ENCODE peak calls at places on chromosomes 2 and 18, in eight cellular contexts. One of them, this sample, is unnamed.

GRCh38 chr2:232549655-232550350 is 554 bp downstream of the TIGD1 start:
- DNase-seq in OCI-LY7: no peak
- DNase-seq in fibroblast of mammary gland: peak
- DNase-seq in uterus: no peak
- DNase-seq in cardiac muscle cell: no peak
- DNase-seq in right lobe of liver: no peak
- DNase-seq in BJ: no peak
- DNase-seq in stomach: no peak
- DNase-seq in this sample: no peak

GRCh38 chr18:3873698-3874495 is 423.9 kb downstream of the TGIF1 start:
- DNase-seq in right lobe of liver: no peak
- DNase-seq in fibroblast of mammary gland: peak
- DNase-seq in cardiac muscle cell: no peak
- DNase-seq in stomach: no peak
- DNase-seq in uterus: no peak
- DNase-seq in BJ: no peak
- DNase-seq in OCI-LY7: no peak
- DNase-seq in this sample: no peak

GRCh38 chr18:68991281-68991680 is 193.4 kb downstream of the CCDC102B start:
- DNase-seq in OCI-LY7: no peak
- DNase-seq in fibroblast of mammary gland: peak
- DNase-seq in BJ: peak
- DNase-seq in right lobe of liver: no peak
- DNase-seq in stomach: no peak
- DNase-seq in uterus: no peak
- DNase-seq in cardiac muscle cell: peak
- DNase-seq in this sample: no peak

GRCh38 chr2:113233593-113234550 is 44.8 kb downstream of the PAX8 start:
- DNase-seq in stomach: peak
- DNase-seq in BJ: no peak
- DNase-seq in right lobe of liver: no peak
- DNase-seq in OCI-LY7: peak
- DNase-seq in fibroblast of mammary gland: peak
- DNase-seq in cardiac muscle cell: no peak
- DNase-seq in uterus: no peak
- DNase-seq in this sample: no peak

GRCh38 chr2:35228584-35228983 is 1127.0 kb upstream of the CRIM1 start:
- DNase-seq in BJ: no peak
- DNase-seq in cardiac muscle cell: no peak
- DNase-seq in OCI-LY7: no peak
- DNase-seq in fibroblast of mammary gland: no peak
- DNase-seq in stomach: no peak
- DNase-seq in uterus: no peak
- DNase-seq in right lobe of liver: no peak
- DNase-seq in this sample: no peak

GRCh38 chr2:119011162-119011909 is 69.3 kb downstream of the MARCO start:
- DNase-seq in fibroblast of mammary gland: peak
- DNase-seq in uterus: no peak
- DNase-seq in right lobe of liver: peak
- DNase-seq in BJ: no peak
- DNase-seq in cardiac muscle cell: peak
- DNase-seq in stomach: peak
- DNase-seq in OCI-LY7: no peak
- DNase-seq in this sample: peak

GRCh38 chr2:200397785-200398184 is 91.3 kb downstream of the SPATS2L start:
- DNase-seq in OCI-LY7: no peak
- DNase-seq in fibroblast of mammary gland: peak
- DNase-seq in stomach: no peak
- DNase-seq in cardiac muscle cell: no peak
- DNase-seq in BJ: no peak
- DNase-seq in right lobe of liver: no peak
- DNase-seq in uterus: no peak
- DNase-seq in this sample: no peak

GRCh38 chr2:79860233-79861058 is 347.6 kb downstream of the CTNNA2 start:
- DNase-seq in cardiac muscle cell: no peak
- DNase-seq in right lobe of liver: no peak
- DNase-seq in stomach: no peak
- DNase-seq in fibroblast of mammary gland: peak
- DNase-seq in OCI-LY7: peak
- DNase-seq in uterus: no peak
- DNase-seq in BJ: peak
- DNase-seq in this sample: no peak

GRCh38 chr18:78757014-78757413 is 222.6 kb upstream of the SALL3 start:
- DNase-seq in cardiac muscle cell: no peak
- DNase-seq in uterus: no peak
- DNase-seq in right lobe of liver: no peak
- DNase-seq in BJ: no peak
- DNase-seq in OCI-LY7: no peak
- DNase-seq in fibroblast of mammary gland: no peak
- DNase-seq in stomach: peak
- DNase-seq in this sample: peak

GRCh38 chr2:84173041-84173440 is 286.0 kb downstream of the SUCLG1 start:
- DNase-seq in right lobe of liver: no peak
- DNase-seq in cardiac muscle cell: no peak
- DNase-seq in stomach: no peak
- DNase-seq in OCI-LY7: no peak
- DNase-seq in BJ: no peak
- DNase-seq in uterus: no peak
- DNase-seq in fibroblast of mammary gland: no peak
- DNase-seq in this sample: no peak

GRCh38 chr2:240885980-240886565 is 9.9 kb downstream of the MAB21L4 start:
- DNase-seq in BJ: no peak
- DNase-seq in fibroblast of mammary gland: no peak
- DNase-seq in right lobe of liver: peak
- DNase-seq in uterus: no peak
- DNase-seq in stomach: no peak
- DNase-seq in cardiac muscle cell: no peak
- DNase-seq in OCI-LY7: no peak
- DNase-seq in this sample: no peak

GRCh38 chr18:64201781-64202180 is 52.9 kb upstream of the LINC00305 start:
- DNase-seq in BJ: no peak
- DNase-seq in OCI-LY7: no peak
- DNase-seq in right lobe of liver: no peak
- DNase-seq in fibroblast of mammary gland: no peak
- DNase-seq in uterus: no peak
- DNase-seq in stomach: no peak
- DNase-seq in cardiac muscle cell: no peak
- DNase-seq in this sample: no peak

GRCh38 chr2:10362096-10362897 is 59.6 kb downstream of the HPCAL1 start:
- DNase-seq in uterus: no peak
- DNase-seq in fibroblast of mammary gland: no peak
- DNase-seq in cardiac muscle cell: no peak
- DNase-seq in OCI-LY7: no peak
- DNase-seq in BJ: no peak
- DNase-seq in stomach: no peak
- DNase-seq in right lobe of liver: no peak
- DNase-seq in this sample: no peak

GRCh38 chr2:216071452-216071851 is 10.2 kb downstream of the PECR start:
- DNase-seq in OCI-LY7: no peak
- DNase-seq in stomach: no peak
- DNase-seq in right lobe of liver: no peak
- DNase-seq in cardiac muscle cell: peak
- DNase-seq in uterus: no peak
- DNase-seq in BJ: no peak
- DNase-seq in fibroblast of mammary gland: no peak
- DNase-seq in this sample: no peak

GRCh38 chr18:26458526-26459232 is 89.7 kb downstream of the KCTD1 start:
- DNase-seq in uterus: no peak
- DNase-seq in cardiac muscle cell: peak
- DNase-seq in right lobe of liver: no peak
- DNase-seq in stomach: no peak
- DNase-seq in BJ: no peak
- DNase-seq in fibroblast of mammary gland: peak
- DNase-seq in OCI-LY7: no peak
- DNase-seq in this sample: no peak

GRCh38 chr18:47846431-47846830 is 84.0 kb downstream of the SMAD2 start:
- DNase-seq in BJ: no peak
- DNase-seq in uterus: no peak
- DNase-seq in stomach: no peak
- DNase-seq in cardiac muscle cell: no peak
- DNase-seq in fibroblast of mammary gland: no peak
- DNase-seq in right lobe of liver: no peak
- DNase-seq in OCI-LY7: no peak
- DNase-seq in this sample: no peak

GRCh38 chr2:39068290-39068689 is 52.6 kb downstream of the SOS1 start:
- DNase-seq in right lobe of liver: no peak
- DNase-seq in uterus: no peak
- DNase-seq in OCI-LY7: no peak
- DNase-seq in BJ: no peak
- DNase-seq in stomach: no peak
- DNase-seq in cardiac muscle cell: no peak
- DNase-seq in fibroblast of mammary gland: no peak
- DNase-seq in this sample: no peak

GRCh38 chr2:68812256-68812655 is 58.9 kb downstream of the BMP10 start:
- DNase-seq in BJ: no peak
- DNase-seq in OCI-LY7: no peak
- DNase-seq in uterus: no peak
- DNase-seq in fibroblast of mammary gland: no peak
- DNase-seq in cardiac muscle cell: no peak
- DNase-seq in right lobe of liver: no peak
- DNase-seq in stomach: no peak
- DNase-seq in this sample: no peak

GRCh38 chr18:59005266-59005665 is 134.4 kb upstream of the SEC11C start:
- DNase-seq in uterus: no peak
- DNase-seq in fibroblast of mammary gland: peak
- DNase-seq in cardiac muscle cell: peak
- DNase-seq in OCI-LY7: no peak
- DNase-seq in right lobe of liver: no peak
- DNase-seq in stomach: no peak
- DNase-seq in BJ: peak
- DNase-seq in this sample: no peak

GRCh38 chr18:74498712-74499629 is 2.8 kb downstream of the CNDP2 start:
- DNase-seq in OCI-LY7: peak
- DNase-seq in right lobe of liver: peak
- DNase-seq in fibroblast of mammary gland: peak
- DNase-seq in cardiac muscle cell: no peak
- DNase-seq in uterus: no peak
- DNase-seq in BJ: no peak
- DNase-seq in stomach: peak
- DNase-seq in this sample: peak
- TF ChIP-seq CTCF in OCI-LY7: no peak
- TF ChIP-seq CTCF in right lobe of liver: no peak
- TF ChIP-seq CTCF in fibroblast of mammary gland: no peak
- TF ChIP-seq CTCF in cardiac muscle cell: no peak
- TF ChIP-seq CTCF in uterus: no peak
- TF ChIP-seq CTCF in BJ: no peak
- TF ChIP-seq CTCF in stomach: no peak
- TF ChIP-seq CTCF in this sample: no peak

GRCh38 chr2:58131191-58132011 is 84.8 kb downstream of the VRK2 start:
- DNase-seq in cardiac muscle cell: peak
- DNase-seq in fibroblast of mammary gland: peak
- DNase-seq in BJ: no peak
- DNase-seq in right lobe of liver: no peak
- DNase-seq in OCI-LY7: peak
- DNase-seq in stomach: no peak
- DNase-seq in uterus: peak
- DNase-seq in this sample: no peak
- TF ChIP-seq CTCF in cardiac muscle cell: peak
- TF ChIP-seq CTCF in fibroblast of mammary gland: no peak
- TF ChIP-seq CTCF in BJ: peak
- TF ChIP-seq CTCF in right lobe of liver: peak
- TF ChIP-seq CTCF in OCI-LY7: peak
- TF ChIP-seq CTCF in stomach: no peak
- TF ChIP-seq CTCF in uterus: no peak
- TF ChIP-seq CTCF in this sample: no peak

GRCh38 chr2:168350380-168350779 is 103.0 kb upstream of the STK39 start:
- DNase-seq in BJ: no peak
- DNase-seq in uterus: no peak
- DNase-seq in OCI-LY7: no peak
- DNase-seq in cardiac muscle cell: peak
- DNase-seq in stomach: peak
- DNase-seq in fibroblast of mammary gland: peak
- DNase-seq in right lobe of liver: no peak
- DNase-seq in this sample: peak

GRCh38 chr2:168346725-168347477 is 99.5 kb upstream of the STK39 start:
- DNase-seq in fibroblast of mammary gland: peak
- DNase-seq in stomach: peak
- DNase-seq in uterus: peak
- DNase-seq in right lobe of liver: no peak
- DNase-seq in OCI-LY7: peak
- DNase-seq in BJ: no peak
- DNase-seq in cardiac muscle cell: peak
- DNase-seq in this sample: peak

GRCh38 chr2:168345601-168346000 is 98.2 kb upstream of the STK39 start:
- DNase-seq in uterus: no peak
- DNase-seq in BJ: no peak
- DNase-seq in right lobe of liver: no peak
- DNase-seq in fibroblast of mammary gland: no peak
- DNase-seq in cardiac muscle cell: no peak
- DNase-seq in stomach: no peak
- DNase-seq in OCI-LY7: peak
- DNase-seq in this sample: no peak

GRCh38 chr2:168344706-168345105 is 97.3 kb upstream of the STK39 start:
- DNase-seq in fibroblast of mammary gland: no peak
- DNase-seq in OCI-LY7: no peak
- DNase-seq in uterus: no peak
- DNase-seq in cardiac muscle cell: no peak
- DNase-seq in right lobe of liver: no peak
- DNase-seq in stomach: no peak
- DNase-seq in BJ: no peak
- DNase-seq in this sample: no peak

GRCh38 chr2:168348076-168348475 is 100.7 kb upstream of the STK39 start:
- DNase-seq in cardiac muscle cell: peak
- DNase-seq in BJ: no peak
- DNase-seq in uterus: no peak
- DNase-seq in right lobe of liver: no peak
- DNase-seq in OCI-LY7: peak
- DNase-seq in stomach: peak
- DNase-seq in fibroblast of mammary gland: peak
- DNase-seq in this sample: no peak
- TF ChIP-seq CTCF in cardiac muscle cell: peak
- TF ChIP-seq CTCF in BJ: peak
- TF ChIP-seq CTCF in uterus: peak
- TF ChIP-seq CTCF in right lobe of liver: peak
- TF ChIP-seq CTCF in OCI-LY7: peak
- TF ChIP-seq CTCF in stomach: no peak
- TF ChIP-seq CTCF in fibroblast of mammary gland: peak
- TF ChIP-seq CTCF in this sample: peak

GRCh38 chr18:11868230-11868629 is 17.0 kb downstream of the CHMP1B start:
- DNase-seq in stomach: no peak
- DNase-seq in OCI-LY7: peak
- DNase-seq in cardiac muscle cell: no peak
- DNase-seq in uterus: no peak
- DNase-seq in BJ: no peak
- DNase-seq in right lobe of liver: no peak
- DNase-seq in fibroblast of mammary gland: no peak
- DNase-seq in this sample: no peak

GRCh38 chr18:11873670-11874340 is 22.6 kb downstream of the CHMP1B start:
- DNase-seq in OCI-LY7: no peak
- DNase-seq in uterus: no peak
- DNase-seq in cardiac muscle cell: no peak
- DNase-seq in fibroblast of mammary gland: no peak
- DNase-seq in BJ: no peak
- DNase-seq in right lobe of liver: no peak
- DNase-seq in stomach: no peak
- DNase-seq in this sample: no peak

GRCh38 chr18:11874676-11875075 is 23.5 kb downstream of the CHMP1B start:
- DNase-seq in BJ: no peak
- DNase-seq in uterus: no peak
- DNase-seq in stomach: no peak
- DNase-seq in right lobe of liver: no peak
- DNase-seq in OCI-LY7: no peak
- DNase-seq in cardiac muscle cell: no peak
- DNase-seq in fibroblast of mammary gland: no peak
- DNase-seq in this sample: no peak

GRCh38 chr18:11871501-11871900 is 20.3 kb downstream of the CHMP1B start:
- DNase-seq in cardiac muscle cell: no peak
- DNase-seq in OCI-LY7: no peak
- DNase-seq in fibroblast of mammary gland: no peak
- DNase-seq in uterus: no peak
- DNase-seq in stomach: no peak
- DNase-seq in right lobe of liver: no peak
- DNase-seq in BJ: no peak
- DNase-seq in this sample: no peak

GRCh38 chr18:11872479-11873136 is 21.4 kb downstream of the CHMP1B start:
- DNase-seq in right lobe of liver: peak
- DNase-seq in cardiac muscle cell: peak
- DNase-seq in stomach: peak
- DNase-seq in uterus: no peak
- DNase-seq in OCI-LY7: peak
- DNase-seq in fibroblast of mammary gland: no peak
- DNase-seq in BJ: no peak
- DNase-seq in this sample: no peak
- TF ChIP-seq CTCF in right lobe of liver: peak
- TF ChIP-seq CTCF in cardiac muscle cell: peak
- TF ChIP-seq CTCF in stomach: peak
- TF ChIP-seq CTCF in uterus: no peak
- TF ChIP-seq CTCF in OCI-LY7: peak
- TF ChIP-seq CTCF in fibroblast of mammary gland: peak
- TF ChIP-seq CTCF in BJ: peak
- TF ChIP-seq CTCF in this sample: no peak